ENCODE peak calls at places on chromosomes 7 and 10, in nine cellular contexts. K, P, U, R, I, J, O, G and F are unnamed samples.

GRCh38 chr10:35612385-35613106 is 7.4 kb downstream of the GJD4 start:
- DNase-seq in K (no peak), P (no peak), U (no peak), R (no peak), I (no peak), J (no peak), O (no peak), G (no peak), F (no peak)

GRCh38 chr10:132129431-132129830 is 57.3 kb upstream of the DPYSL4 start:
- DNase-seq in K (peak; percentile 42), P (no peak), U (no peak), R (no peak), I (no peak), J (no peak), O (no peak), G (no peak), F (no peak)

GRCh38 chr10:132539431-132539839 is 1.8 kb downstream of the INPP5A start:
- DNase-seq in K (no peak), P (no peak), U (no peak), R (no peak), I (peak; percentile 70), J (no peak), O (peak; percentile 76), G (peak; percentile 42), F (no peak)

GRCh38 chr10:104049497-104050250 is 36.0 kb downstream of the COL17A1 start:
- DNase-seq in K (no peak), P (peak; percentile 92), U (no peak), R (no peak), I (no peak), J (peak; percentile 69), O (no peak), G (no peak), F (peak; percentile 52)

GRCh38 chr7:148503900-148504487 is 86.6 kb upstream of the C7orf33 start:
- DNase-seq in K (peak; percentile 52), P (peak; percentile 11), U (no peak), R (no peak), I (no peak), J (peak; percentile 12), O (no peak), G (no peak), F (no peak)

GRCh38 chr7:454356-455109 is 65.1 kb downstream of the PDGFA start:
- DNase-seq in K (no peak), P (no peak), U (no peak), R (no peak), I (no peak), J (no peak), O (no peak), G (no peak), F (no peak)

GRCh38 chr10:9550810-9551209 is 1466.9 kb upstream of the CELF2 start:
- DNase-seq in K (no peak), P (no peak), U (no peak), R (no peak), I (no peak), J (no peak), O (no peak), G (no peak), F (no peak)

GRCh38 chr10:75400163-75400768 is 1.3 kb downstream of the ZNF503 start:
- DNase-seq in K (no peak), P (no peak), U (no peak), R (no peak), I (no peak), J (no peak), O (no peak), G (no peak), F (no peak)

GRCh38 chr7:29386196-29386765 is 177.4 kb upstream of the PRR15 start:
- DNase-seq in K (no peak), P (no peak), U (no peak), R (no peak), I (no peak), J (no peak), O (no peak), G (no peak), F (no peak)

GRCh38 chr7:66804001-66804400 is 63.5 kb downstream of the RABGEF1 start:
- DNase-seq in K (no peak), P (no peak), U (no peak), R (no peak), I (peak; percentile 17), J (peak; percentile 34), O (no peak), G (no peak), F (no peak)

GRCh38 chr10:124690971-124691370 is 53.2 kb downstream of the FAM53B start:
- DNase-seq in K (no peak), P (no peak), U (no peak), R (no peak), I (no peak), J (no peak), O (no peak), G (no peak), F (no peak)

GRCh38 chr7:143279186-143280098 is 5.3 kb upstream of the TMEM139 start:
- DNase-seq in K (peak; percentile 48), P (no peak), U (no peak), R (no peak), I (no peak), J (peak; percentile 73), O (no peak), G (no peak), F (peak; percentile 79)

GRCh38 chr10:31032515-31033132 is 959 bp upstream of the ZNF438 start:
- DNase-seq in K (no peak), P (no peak), U (no peak), R (no peak), I (peak; percentile 62), J (no peak), O (no peak), G (peak; percentile 62), F (no peak)
- TF ChIP-seq CTCF in K (no peak), P (no peak), U (no peak), R (no peak), I (no peak), J (no peak), O (no peak), G (no peak), F (no peak)

GRCh38 chr10:71631007-71631859 is 88.3 kb downstream of the C10orf105 start:
- DNase-seq in K (peak; percentile 72), P (no peak), U (no peak), R (no peak), I (no peak), J (no peak), O (no peak), G (no peak), F (no peak)
- H3K27ac ChIP-seq in K (no peak overlapping the region), P (no peak overlapping the region), U (no peak overlapping the region), R (no peak overlapping the region), I (no peak overlapping the region), J (no peak overlapping the region), O (no peak overlapping the region), G (no peak overlapping the region), F (no peak overlapping the region)

GRCh38 chr10:110355922-110356627 is 51.4 kb upstream of the SMNDC1 start:
- DNase-seq in K (no peak), P (no peak), U (no peak), R (no peak), I (no peak), J (no peak), O (no peak), G (no peak), F (no peak)

GRCh38 chr10:110355181-110355831 is 50.6 kb upstream of the SMNDC1 start:
- DNase-seq in K (no peak), P (no peak), U (no peak), R (no peak), I (no peak), J (no peak), O (no peak), G (no peak), F (no peak)

GRCh38 chr10:110354322-110354766 is 49.6 kb upstream of the SMNDC1 start:
- DNase-seq in K (peak; percentile 92), P (no peak), U (peak; percentile 78), R (peak; percentile 80), I (peak; percentile 97), J (peak; percentile 65), O (peak; percentile 86), G (peak; percentile 67), F (peak; percentile 84)

GRCh38 chr10:110352930-110353243 is 48.2 kb upstream of the SMNDC1 start:
- DNase-seq in K (no peak), P (no peak), U (no peak), R (no peak), I (no peak), J (no peak), O (no peak), G (no peak), F (no peak)

DNA sequence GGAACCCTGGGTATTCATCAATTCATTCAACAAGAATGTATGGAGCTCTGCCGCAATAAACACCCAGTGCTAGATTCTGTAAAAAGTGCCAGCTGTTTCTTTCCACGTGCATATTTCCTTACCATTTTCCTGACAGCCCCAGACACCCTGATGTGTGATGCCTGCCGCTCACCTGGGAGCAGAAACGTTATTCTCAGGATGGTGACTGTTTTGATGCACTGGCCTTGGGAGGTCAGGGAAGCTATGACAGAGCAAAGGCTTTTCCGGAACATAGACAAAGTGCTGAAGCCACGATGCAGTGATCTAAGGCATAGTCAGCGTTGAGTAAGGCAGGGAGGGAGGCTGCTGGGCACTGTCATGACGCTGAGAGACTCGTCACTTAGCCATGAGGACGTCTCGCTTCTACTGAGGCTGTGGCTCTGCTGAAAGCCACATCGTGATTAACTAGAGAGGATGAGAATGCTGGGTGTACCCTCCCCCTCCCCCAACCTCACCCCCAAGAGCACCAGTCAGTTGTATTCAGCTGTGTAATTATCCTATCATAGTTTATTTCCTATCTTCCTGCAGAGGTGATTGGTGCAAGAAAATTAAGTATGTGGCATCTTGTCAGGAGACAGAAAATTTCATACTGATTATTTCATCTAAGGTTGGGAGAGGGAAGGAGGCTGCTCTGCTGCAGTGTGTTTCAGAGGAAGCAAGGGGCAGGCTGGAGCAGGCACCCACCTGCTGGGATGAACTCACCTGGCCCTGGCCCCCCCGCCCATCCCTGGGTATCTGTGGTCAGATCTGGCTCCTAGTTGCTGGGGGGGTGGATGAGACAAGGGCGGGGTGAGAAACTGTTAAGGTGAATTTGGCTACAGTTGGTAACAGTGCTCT is 48.8 kb upstream of the SMNDC1 start:
- DNase-seq in K (peak; percentile 58), P (peak; percentile 84), U (peak; percentile 96), R (no peak), I (peak; percentile 79), J (peak; percentile 94), O (no peak), G (no peak), F (peak; percentile 96)
- TF ChIP-seq CTCF in K (peak; percentile 30), P (no peak), U (peak; percentile 62), R (no peak), I (no peak), J (no peak), O (no peak), G (no peak), F (peak; percentile 46)

GRCh38 chr10:130062976-130063375 is 47.7 kb downstream of the C10orf143 start:
- DNase-seq in K (no peak), P (no peak), U (no peak), R (no peak), I (no peak), J (no peak), O (no peak), G (no peak), F (no peak)

GRCh38 chr10:130065251-130065650 is 45.4 kb downstream of the C10orf143 start:
- DNase-seq in K (no peak), P (no peak), U (no peak), R (no peak), I (no peak), J (no peak), O (no peak), G (no peak), F (no peak)

GRCh38 chr10:130066743-130067142 is 43.9 kb downstream of the C10orf143 start:
- DNase-seq in K (no peak), P (no peak), U (no peak), R (no peak), I (no peak), J (no peak), O (no peak), G (no peak), F (no peak)

GRCh38 chr10:130062201-130062600 is 48.4 kb downstream of the C10orf143 start:
- DNase-seq in K (no peak), P (no peak), U (no peak), R (no peak), I (no peak), J (no peak), O (no peak), G (no peak), F (no peak)

GRCh38 chr10:130064783-130065182 is 45.8 kb downstream of the C10orf143 start:
- DNase-seq in K (no peak), P (no peak), U (no peak), R (no peak), I (no peak), J (no peak), O (no peak), G (no peak), F (no peak)
- H3K27ac ChIP-seq in K (no peak overlapping the region), P (no peak overlapping the region), U (no peak overlapping the region), R (no peak overlapping the region), I (no peak overlapping the region), J (no peak overlapping the region), O (no peak overlapping the region), G (no peak overlapping the region), F (no peak overlapping the region)